ENCODE peak calls at places on chromosome 16, in seven cellular contexts. E, K, Y, W, N, B and M are unnamed samples.

GRCh38 chr16:12061336-12062055 is 85.0 kb downstream of the SNX29 start:
- DNase-seq in E (peak; percentile 61), K (no peak), Y (no peak), W (no peak), N (no peak), B (peak; percentile 39), M (peak; percentile 36)

GRCh38 chr16:67395458-67396158 is 2.3 kb upstream of the TPPP3 start:
- DNase-seq in E (no peak), K (no peak), Y (no peak), W (no peak), N (no peak), B (peak; percentile 67), M (peak; percentile 72)

GRCh38 chr16:52578829-52579193 is 31.9 kb upstream of the TOX3 start:
- DNase-seq in E (no peak), K (no peak), Y (no peak), W (no peak), N (no peak), B (no peak), M (no peak)

GRCh38 chr16:85491798-85492616 is 121.1 kb upstream of the GSE1 start:
- DNase-seq in E (peak; percentile 89), K (peak; percentile 79), Y (no peak), W (no peak), N (no peak), B (no peak), M (no peak)

GRCh38 chr16:8887438-8887765 is 5.3 kb downstream of the LITAFD start:
- DNase-seq in E (no peak), K (no peak), Y (no peak), W (no peak), N (no peak), B (no peak), M (no peak)

GRCh38 chr16:78669994-78670393 is 570.5 kb downstream of the WWOX start:
- DNase-seq in E (no peak), K (no peak), Y (no peak), W (no peak), N (no peak), B (no peak), M (no peak)

GRCh38 chr16:54931757-54932660 is 1.3 kb downstream of the IRX5 start:
- DNase-seq in E (no peak), K (no peak), Y (no peak), W (peak; percentile 63), N (no peak), B (no peak), M (no peak)

GRCh38 chr16:12703935-12704334 is 99.8 kb downstream of the CPPED1 start:
- DNase-seq in E (no peak), K (no peak), Y (no peak), W (no peak), N (no peak), B (no peak), M (peak; percentile 2)

GRCh38 chr16:17467923-17468540 is 2.7 kb downstream of the XYLT1 start:
- DNase-seq in E (no peak), K (peak; percentile 85), Y (peak; percentile 78), W (peak; percentile 72), N (peak; percentile 59), B (no peak), M (peak; percentile 69)

GRCh38 chr16:85202631-85203461 is 90.6 kb upstream of the CIBAR2 start:
- DNase-seq in E (no peak), K (peak; percentile 83), Y (peak; percentile 78), W (no peak), N (peak; percentile 48), B (peak; percentile 95), M (peak; percentile 96)

GRCh38 chr16:28012031-28012445 is 51.5 kb downstream of the GSG1L start:
- DNase-seq in E (no peak), K (no peak), Y (no peak), W (no peak), N (no peak), B (no peak), M (peak; percentile 66)

GRCh38 chr16:12434567-12434966 is 369.1 kb downstream of the CPPED1 start:
- DNase-seq in E (no peak), K (no peak), Y (no peak), W (no peak), N (no peak), B (no peak), M (no peak)

GRCh38 chr16:11780988-11781680 is 15.9 kb downstream of the ZC3H7A start:
- DNase-seq in E (no peak), K (no peak), Y (no peak), W (no peak), N (no peak), B (peak; percentile 67), M (peak; percentile 34)

GRCh38 chr16:53817117-53817516 is 113.2 kb downstream of the FTO start:
- DNase-seq in E (peak; percentile 53), K (peak; percentile 51), Y (no peak), W (no peak), N (no peak), B (peak; percentile 91), M (peak; percentile 96)

GRCh38 chr16:58636474-58636873 is 6.8 kb upstream of the CNOT1 start:
- DNase-seq in E (no peak), K (no peak), Y (no peak), W (no peak), N (no peak), B (no peak), M (no peak)

GRCh38 chr16:69105501-69106361 is at the start of gene HAS3:
- DNase-seq in E (peak; percentile 43), K (peak; percentile 96), Y (peak; percentile 81), W (peak; percentile 81), N (peak; percentile 70), B (peak; percentile 46), M (peak; percentile 48)

GRCh38 chr16:79651363-79651762 is 50.8 kb upstream of the MAF start:
- DNase-seq in E (no peak), K (no peak), Y (no peak), W (no peak), N (no peak), B (peak; percentile 71), M (peak; percentile 1)

GRCh38 chr16:70553645-70554044 is 30.0 kb downstream of the SF3B3 start:
- DNase-seq in E (no peak), K (no peak), Y (no peak), W (no peak), N (no peak), B (peak; percentile 96), M (peak; percentile 94)

GRCh38 chr16:8982816-8983215 is 19.1 kb upstream of the USP7 start:
- DNase-seq in E (no peak), K (no peak), Y (no peak), W (no peak), N (no peak), B (no peak), M (no peak)

GRCh38 chr16:55498101-55498500 is 10.8 kb upstream of the LPCAT2 start:
- DNase-seq in E (no peak), K (no peak), Y (no peak), W (peak; percentile 35), N (no peak), B (no peak), M (no peak)

GRCh38 chr16:47721016-47721673 is 260.0 kb downstream of the PHKB start:
- DNase-seq in E (no peak), K (no peak), Y (no peak), W (no peak), N (no peak), B (no peak), M (no peak)

DNA sequence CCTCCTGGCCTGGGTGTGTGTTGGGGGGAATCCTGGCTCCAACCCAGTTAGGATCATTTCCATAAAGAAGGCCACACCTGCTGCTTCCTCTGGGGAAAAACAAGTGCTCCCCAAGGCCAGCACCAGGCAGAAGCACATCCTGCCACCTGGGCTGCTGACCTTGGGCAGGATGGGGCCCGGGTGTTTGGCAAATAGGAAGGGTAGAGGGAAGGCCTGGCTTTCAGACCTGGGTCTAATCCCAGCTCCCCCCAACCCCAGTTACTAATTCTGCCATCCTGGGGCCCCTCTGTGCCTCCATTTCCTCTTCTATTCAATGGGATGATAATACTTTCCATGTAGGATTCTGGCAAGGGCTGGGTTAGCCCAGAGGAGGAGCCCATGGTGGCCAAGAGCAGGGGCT is 3.0 kb upstream of the NLRC5 start:
- DNase-seq in E (no peak), K (no peak), Y (no peak), W (no peak), N (no peak), B (no peak), M (no peak)
- H2BK5ac ChIP-seq in E (no peak overlapping the region), K (no peak overlapping the region), Y (no peak overlapping the region), W (no peak overlapping the region), N (no peak overlapping the region), B (no peak overlapping the region), M (no peak overlapping the region)

DNA sequence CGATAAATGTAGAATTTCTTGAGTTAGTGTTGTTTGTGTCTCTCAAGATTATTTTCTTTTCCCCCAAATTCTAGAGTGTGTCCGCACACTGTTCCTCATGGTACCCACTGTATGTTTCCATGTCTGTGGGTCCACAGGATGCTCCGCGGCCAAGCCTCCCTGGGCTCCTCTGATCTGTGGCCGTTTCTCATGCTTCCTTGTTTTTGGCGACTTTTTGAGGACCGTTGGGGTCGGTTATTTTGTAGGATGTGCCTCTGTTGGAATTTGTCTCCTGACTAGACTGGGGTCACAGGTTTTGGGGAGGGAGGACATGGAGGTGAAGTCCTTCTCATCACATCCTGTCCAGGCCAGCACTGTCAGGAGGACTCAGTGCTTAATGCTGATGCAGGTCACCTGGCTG is 140.0 kb downstream of the LAT start:
- DNase-seq in E (no peak), K (no peak), Y (no peak), W (no peak), N (no peak), B (no peak), M (no peak)
- H2BK5ac ChIP-seq in E (no peak overlapping the region), K (no peak overlapping the region), Y (no peak overlapping the region), W (no peak overlapping the region), N (no peak overlapping the region), B (no peak overlapping the region), M (no peak overlapping the region)

GRCh38 chr16:89563639-89564392 is 3.3 kb downstream of the RPL13 start:
- DNase-seq in E (no peak), K (no peak), Y (no peak), W (no peak), N (no peak), B (no peak), M (no peak)

GRCh38 chr16:89560413-89561194 is at the start of gene RPL13:
- DNase-seq in E (peak; percentile 98), K (peak; percentile 98), Y (peak; percentile 94), W (peak; percentile 92), N (peak; percentile 90), B (peak; percentile 98), M (peak; percentile 94)

GRCh38 chr16:89562939-89563338 is 2.5 kb downstream of the RPL13 start:
- DNase-seq in E (no peak), K (no peak), Y (no peak), W (no peak), N (no peak), B (no peak), M (no peak)

GRCh38 chr16:89562027-89562599 is 1.6 kb downstream of the RPL13 start:
- DNase-seq in E (peak; percentile 83), K (no peak), Y (no peak), W (no peak), N (no peak), B (no peak), M (no peak)

GRCh38 chr16:89561195-89562026 is 929 bp downstream of the RPL13 start:
- DNase-seq in E (no peak), K (no peak), Y (no peak), W (no peak), N (no peak), B (no peak), M (no peak)
- H2BK5ac ChIP-seq in E (peak overlapping the region; percentile 79), K (no peak overlapping the region), Y (no peak overlapping the region), W (peak overlapping the region; percentile 91), N (peak overlapping the region; percentile 77), B (no peak overlapping the region), M (peak overlapping the region; percentile 89)

DNA sequence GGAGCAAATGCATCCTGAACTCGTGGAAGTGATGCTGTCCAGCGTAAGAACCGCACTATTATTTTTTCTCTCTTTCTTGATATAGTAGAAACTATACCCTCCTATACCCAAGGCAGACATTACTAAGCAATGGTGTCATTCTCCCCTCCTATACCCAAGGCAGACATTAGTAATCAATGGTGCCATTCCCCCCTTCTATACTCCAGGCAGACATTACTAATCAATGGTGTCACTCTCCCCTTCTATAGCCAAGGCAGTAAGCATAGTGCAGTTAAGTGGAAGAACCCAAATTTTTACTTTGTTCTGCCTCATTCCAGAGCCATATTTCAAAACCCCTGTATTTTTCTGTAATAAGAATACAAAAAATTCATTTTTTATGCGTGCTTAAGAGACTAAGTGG is 506.2 kb upstream of the EEF2KMT start:
- DNase-seq in E (no peak), K (peak; percentile 34), Y (no peak), W (no peak), N (no peak), B (no peak), M (no peak)
- H2BK5ac ChIP-seq in E (no peak overlapping the region), K (no peak overlapping the region), Y (no peak overlapping the region), W (no peak overlapping the region), N (no peak overlapping the region), B (no peak overlapping the region), M (no peak overlapping the region)